ENCODE peak calls at places on chromosomes 7 and 10, in four cellular contexts. H is fibroblast of lung, E is RWPE1, X is nephron progenitor cell. I is an unnamed sample.

GRCh38 chr10:35584946-35585345 is 20.2 kb upstream of the GJD4 start:
- DNase-seq in H (no peak), E (no peak), X (no peak), I (no peak)

GRCh38 chr10:5565671-5566581 is 41.2 kb downstream of the CALML3 start:
- DNase-seq in H (peak), E (peak), X (no peak), I (peak)

GRCh38 chr10:44310762-44311562 is 73.9 kb downstream of the CXCL12 start:
- DNase-seq in H (peak), E (no peak), X (peak), I (peak)

GRCh38 chr10:49177391-49178355 is 10.5 kb downstream of the TMEM273 start:
- DNase-seq in H (peak), E (peak), X (no peak), I (peak)

GRCh38 chr10:126309193-126309592 is 79.1 kb downstream of the ADAM12 start:
- DNase-seq in H (no peak), E (no peak), X (no peak), I (no peak)

GRCh38 chr10:112546474-112546873 is 99.5 kb downstream of the VTI1A start:
- DNase-seq in H (no peak), E (no peak), X (no peak), I (no peak)

GRCh38 chr7:10475940-10476641 is 497.6 kb upstream of the PHF14 start:
- DNase-seq in H (no peak), E (no peak), X (no peak), I (no peak)

GRCh38 chr7:99141756-99142726 is 1.9 kb downstream of the SMURF1 start:
- DNase-seq in H (peak), E (peak), X (peak), I (peak)

GRCh38 chr10:9157656-9158055 is 1103.2 kb downstream of the GATA3 start:
- DNase-seq in H (no peak), E (no peak), X (no peak), I (no peak)

GRCh38 chr10:80382989-80383388 is 25.4 kb upstream of the PRXL2A start:
- DNase-seq in H (peak), E (peak), X (peak), I (peak)

GRCh38 chr7:75776295-75776971 is 4.4 kb upstream of the CCL26 start:
- DNase-seq in H (peak), E (peak), X (no peak), I (peak)

GRCh38 chr10:131063311-131063710 is 248.2 kb downstream of the TCERG1L start:
- DNase-seq in H (no peak), E (no peak), X (no peak), I (no peak)

GRCh38 chr10:89207801-89208551 is 859 bp upstream of the CH25H start:
- DNase-seq in H (no peak), E (peak), X (peak), I (no peak)

GRCh38 chr10:12726971-12727831 is 274.3 kb downstream of the CCDC3 start:
- DNase-seq in H (peak), E (no peak), X (no peak), I (no peak)

GRCh38 chr7:30321089-30321991 is 36.9 kb downstream of the ZNRF2 start:
- DNase-seq in H (peak), E (no peak), X (no peak), I (no peak)

GRCh38 chr10:122172311-122173008 is 98.6 kb upstream of the BTBD16 start:
- DNase-seq in H (no peak), E (no peak), X (no peak), I (no peak)

GRCh38 chr10:20327954-20328353 is 511.7 kb downstream of the PLXDC2 start:
- DNase-seq in H (no peak), E (no peak), X (no peak), I (no peak)

GRCh38 chr7:76303057-76303828 is 770 bp downstream of the HSPB1 start:
- DNase-seq in H (peak), E (peak), X (peak), I (peak)

GRCh38 chr7:132709971-132710567 is 133.8 kb upstream of the PLXNA4 start:
- DNase-seq in H (peak), E (no peak), X (no peak), I (peak)

GRCh38 chr7:35465791-35466336 is 212.0 kb upstream of the TBX20 start:
- DNase-seq in H (no peak), E (no peak), X (no peak), I (no peak)

GRCh38 chr10:122445469-122445868 is 9.0 kb upstream of the ARMS2 start:
- DNase-seq in H (no peak), E (no peak), X (no peak), I (no peak)

GRCh38 chr10:42975558-42976352 is 101.1 kb upstream of the RET start:
- DNase-seq in H (no peak), E (no peak), X (no peak), I (no peak)

GRCh38 chr10:88409236-88409635 is 173.9 kb downstream of the RNLS start:
- DNase-seq in H (peak), E (peak), X (no peak), I (no peak)

GRCh38 chr10:87646920-87647319 is 12.8 kb upstream of the PAPSS2 start:
- DNase-seq in H (no peak), E (no peak), X (no peak), I (no peak)

GRCh38 chr10:10193848-10194247 is 823.8 kb upstream of the CELF2 start:
- DNase-seq in H (no peak), E (no peak), X (no peak), I (no peak)

GRCh38 chr7:151483700-151483960 is 36.1 kb downstream of the RHEB start:
- DNase-seq in H (no peak), E (no peak), X (no peak), I (no peak)

GRCh38 chr7:121395961-121396757 is at the start of gene FAM3C:
- DNase-seq in H (peak), E (peak), X (peak), I (peak)

GRCh38 chr10:117594722-117595121 is 52.2 kb downstream of the EMX2 start:
- DNase-seq in H (no peak), E (no peak), X (no peak), I (no peak)

GRCh38 chr10:77975086-77975666 is 48.6 kb upstream of the DLG5 start:
- DNase-seq in H (no peak), E (no peak), X (no peak), I (no peak)

GRCh38 chr10:109861051-109861450 is 62.3 kb downstream of the XPNPEP1 start:
- DNase-seq in H (no peak), E (peak), X (no peak), I (no peak)

GRCh38 chr10:68155615-68156205 is 46.4 kb downstream of the MYPN start:
- DNase-seq in H (peak), E (no peak), X (no peak), I (peak)

GRCh38 chr10:71255817-71256660 is 43.7 kb downstream of the UNC5B start:
- DNase-seq in H (peak), E (peak), X (peak), I (peak)

GRCh38 chr10:3775671-3776551 is 9.1 kb downstream of the KLF6 start:
- DNase-seq in H (peak), E (no peak), X (no peak), I (peak)

GRCh38 chr7:94190599-94191061 is 186.5 kb upstream of the BET1 start:
- DNase-seq in H (peak), E (peak), X (no peak), I (peak)

GRCh38 chr10:77648472-77648871 is 10.9 kb upstream of the KCNMA1 start:
- DNase-seq in H (no peak), E (peak), X (no peak), I (no peak)

GRCh38 chr7:122298618-122299017 is 5.9 kb downstream of the FEZF1 start:
- DNase-seq in H (no peak), E (no peak), X (no peak), I (no peak)

GRCh38 chr10:132397036-132397541 is at the start of gene PWWP2B:
- DNase-seq in H (peak), E (no peak), X (peak), I (no peak)

GRCh38 chr7:132489776-132490237 is 86.5 kb downstream of the PLXNA4 start:
- DNase-seq in H (no peak), E (no peak), X (no peak), I (no peak)

DNA sequence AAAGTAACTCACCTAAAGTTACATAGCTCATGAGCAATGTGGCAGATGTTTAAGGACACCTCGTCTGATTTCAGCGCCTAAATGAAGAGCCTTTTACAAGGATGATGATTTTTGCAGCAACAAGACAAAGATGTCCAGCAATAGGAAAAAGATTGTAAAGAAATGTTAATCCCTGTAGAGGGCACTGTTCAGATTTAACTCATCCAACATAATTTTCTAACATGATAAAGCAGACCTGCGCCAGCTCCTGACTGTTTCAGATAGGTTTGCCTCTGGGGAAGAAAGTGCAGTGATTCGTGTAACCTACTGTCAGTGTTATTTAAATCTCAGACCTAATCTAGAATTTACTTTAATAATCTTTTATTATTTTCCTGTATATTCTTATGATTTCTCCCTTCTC is 595.2 kb downstream of the AUTS2 start:
- DNase-seq in H (peak), E (no peak), X (no peak), I (no peak)
- TF ChIP-seq CTCF in H (peak), E (no peak), X (no peak), I (peak)

DNA sequence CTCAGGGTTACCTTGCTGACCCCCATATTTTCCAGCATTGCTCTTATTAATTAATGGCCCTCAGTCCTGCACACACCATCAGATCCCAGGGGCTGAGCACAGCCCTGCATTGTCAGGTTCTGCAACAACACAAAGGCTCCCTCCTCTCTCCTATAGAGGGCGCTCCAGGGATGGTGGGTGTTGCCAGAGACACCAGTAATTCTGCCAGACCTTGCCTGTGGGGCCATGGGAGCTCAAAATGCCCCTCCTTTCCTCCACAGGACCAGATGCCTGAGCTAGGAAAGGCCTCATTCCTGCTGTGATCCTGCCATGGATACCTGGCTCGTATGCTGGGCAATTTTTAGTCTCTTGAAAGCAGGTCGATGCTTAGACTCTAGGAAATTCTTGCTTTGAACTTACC is 42.8 kb upstream of the PRSS58 start:
- DNase-seq in H (no peak), E (no peak), X (peak), I (no peak)
- TF ChIP-seq CTCF in H (no peak), E (no peak), X (peak), I (peak)

GRCh38 chr7:152519290-152519689 is 83.5 kb upstream of the KMT2C start:
- DNase-seq in H (no peak), E (no peak), X (no peak), I (no peak)

GRCh38 chr7:152513861-152514770 is 78.3 kb upstream of the KMT2C start:
- DNase-seq in H (no peak), E (no peak), X (no peak), I (no peak)

GRCh38 chr7:152512711-152513110 is 76.9 kb upstream of the KMT2C start:
- DNase-seq in H (no peak), E (peak), X (no peak), I (no peak)

GRCh38 chr7:152514771-152515105 is 78.9 kb upstream of the KMT2C start:
- DNase-seq in H (no peak), E (no peak), X (no peak), I (no peak)

DNA sequence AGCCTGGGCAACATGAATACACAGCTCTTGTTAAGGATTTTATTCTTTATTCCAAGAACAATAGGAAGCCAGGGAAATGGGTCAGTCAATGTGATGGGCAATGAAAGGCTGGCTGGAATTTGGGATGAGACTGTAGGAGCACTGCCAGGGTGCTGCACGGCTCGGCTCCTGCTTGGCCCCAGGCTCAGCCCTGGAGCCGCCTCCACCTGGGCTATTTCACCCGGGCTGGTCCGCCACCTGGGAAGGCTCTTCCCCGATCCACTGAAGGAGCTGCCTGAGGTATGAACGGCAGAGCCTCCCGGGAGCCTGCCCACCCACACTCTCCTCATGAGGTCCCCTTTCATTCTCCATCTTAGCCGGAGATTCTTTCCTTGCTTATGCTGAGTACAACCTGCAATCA is 80.4 kb upstream of the KMT2C start:
- DNase-seq in H (no peak), E (no peak), X (no peak), I (no peak)
- TF ChIP-seq CTCF in H (no peak), E (no peak), X (no peak), I (no peak)

GRCh38 chr7:116986611-116987565 is 33.6 kb downstream of the ST7 start:
- DNase-seq in H (no peak), E (no peak), X (no peak), I (peak)

GRCh38 chr7:116990056-116990455 is 36.8 kb downstream of the ST7 start:
- DNase-seq in H (no peak), E (no peak), X (no peak), I (no peak)

GRCh38 chr7:116991233-116991632 is 37.9 kb downstream of the ST7 start:
- DNase-seq in H (no peak), E (no peak), X (no peak), I (no peak)

GRCh38 chr7:116985575-116985974 is 32.3 kb downstream of the ST7 start:
- DNase-seq in H (no peak), E (no peak), X (no peak), I (no peak)

DNA sequence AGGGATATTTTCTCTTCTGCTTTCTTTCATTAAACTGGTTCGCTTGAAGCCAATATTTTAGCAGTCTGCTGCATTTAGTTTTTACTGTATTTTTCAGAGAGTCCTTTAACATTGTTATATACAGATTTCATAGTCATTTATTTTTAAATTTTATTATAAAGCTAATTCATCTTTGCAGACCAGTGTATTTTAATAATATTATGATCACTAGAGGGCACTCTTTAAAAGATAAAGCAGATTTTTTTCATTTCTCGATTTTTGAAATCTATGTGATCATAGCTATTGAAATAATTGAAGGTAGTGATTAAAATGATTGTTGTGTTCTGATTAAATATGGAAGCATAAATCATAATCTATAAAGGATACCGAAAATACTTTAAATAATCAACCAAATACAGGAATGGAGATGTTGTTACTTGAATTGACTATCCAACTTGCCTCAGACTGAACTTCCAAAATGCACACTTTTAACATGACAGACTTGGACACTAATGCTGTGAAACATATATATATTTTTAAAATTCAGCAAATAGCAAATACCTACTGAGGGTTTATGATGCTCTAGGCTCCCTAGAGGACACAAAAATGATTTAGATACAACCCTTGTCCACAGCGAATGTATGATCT is 35.2 kb downstream of the ST7 start:
- DNase-seq in H (no peak), E (no peak), X (no peak), I (no peak)
- TF ChIP-seq CTCF in H (no peak), E (peak), X (no peak), I (peak)

DNA sequence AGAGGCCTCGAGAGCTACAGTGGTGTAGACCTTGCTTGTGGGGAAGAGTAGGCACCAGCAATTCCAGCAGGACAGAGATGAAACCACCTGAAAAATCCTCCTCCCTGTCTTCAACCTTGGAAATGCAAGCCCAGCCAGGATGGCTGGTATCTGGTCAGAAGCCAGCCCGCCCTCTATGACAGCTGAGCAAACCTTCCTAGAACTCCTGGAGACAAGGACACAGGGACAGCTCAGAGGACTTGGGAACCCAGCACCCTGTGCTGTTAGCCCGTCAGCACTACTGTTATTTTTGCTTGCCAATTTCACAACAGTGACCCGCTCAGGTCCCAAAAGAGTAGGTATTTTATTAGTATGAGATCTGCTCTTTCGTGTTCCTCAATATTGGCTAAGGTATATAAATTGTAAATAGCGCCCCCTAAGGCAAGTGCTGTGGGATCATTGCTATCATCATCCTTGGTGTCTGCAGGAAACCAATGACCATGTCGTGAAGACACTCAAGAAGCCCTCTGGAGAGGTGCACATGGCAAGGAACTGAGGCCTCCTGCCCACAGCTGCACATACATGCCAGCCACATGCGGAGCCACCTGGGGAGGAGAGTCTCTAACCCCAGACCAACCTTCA is 156.5 kb upstream of the CHST15 start:
- DNase-seq in H (no peak), E (no peak), X (no peak), I (no peak)
- TF ChIP-seq CTCF in H (no peak), E (no peak), X (no peak), I (peak)

GRCh38 chr10:70255329-70256299 is 22.4 kb upstream of the PPA1 start:
- DNase-seq in H (peak), E (peak), X (no peak), I (no peak)
- TF ChIP-seq CTCF in H (no peak), E (no peak), X (no peak), I (no peak)

I was measured in HFFc6.